ENCODE peak calls at places on chromosomes 7 and 10, in six cellular contexts. S is neuronal stem cell, G is mesendoderm, K is H9, F is H1, W is mesenchymal stem cell. O is an unnamed sample.

GRCh38 chr10:83142074-83142563 is 997.2 kb upstream of the GHITM start:
- DNase-seq in S (no peak), W (no peak), G (no peak), K (no peak), F (no peak), O (no peak)

GRCh38 chr7:16826061-16826460 is 21.3 kb upstream of the AGR2 start:
- DNase-seq in G (no peak), S (no peak), K (no peak), F (no peak), W (no peak), O (no peak)

GRCh38 chr7:73526892-73527821 is 5.1 kb upstream of the BAZ1B start:
- DNase-seq in S (no peak), K (no peak), W (no peak), G (peak), F (no peak), O (no peak)

GRCh38 chr10:73998623-73999622 is 1.0 kb downstream of the VCL start:
- DNase-seq in W (peak), S (peak), F (peak), K (peak), G (peak), O (peak)

GRCh38 chr10:97039538-97040247 is 146.1 kb downstream of the SLIT1 start:
- DNase-seq in G (no peak), S (no peak), K (no peak), F (peak), W (no peak), O (no peak)

GRCh38 chr7:134792968-134793367 is 13.5 kb downstream of the CALD1 start:
- DNase-seq in W (peak), K (no peak), F (no peak), S (no peak), G (no peak), O (peak)

GRCh38 chr7:118184392-118184899 is 482 bp downstream of the LSM8 start:
- DNase-seq in K (no peak), F (no peak), S (no peak), W (no peak), G (no peak), O (no peak)

GRCh38 chr7:16627236-16627635 is 18.3 kb downstream of the ANKMY2 start:
- DNase-seq in F (no peak), K (no peak), S (no peak), W (peak), G (no peak), O (peak)

GRCh38 chr7:111587715-111588433 is 25.6 kb upstream of the IMMP2L start:
- DNase-seq in S (no peak), K (no peak), G (no peak), F (no peak), W (no peak), O (no peak)

GRCh38 chr10:12358863-12359647 is 9.7 kb downstream of the CAMK1D start:
- DNase-seq in F (no peak), W (no peak), S (no peak), K (no peak), G (no peak), O (no peak)

GRCh38 chr7:130732980-130733865 is 784 bp downstream of the KLF14 start:
- DNase-seq in G (peak), S (no peak), K (peak), F (peak), W (no peak), O (peak)

GRCh38 chr10:5305374-5305773 is 59.4 kb upstream of the UCN3 start:
- DNase-seq in F (no peak), K (no peak), S (no peak), W (no peak), G (no peak), O (no peak)

GRCh38 chr10:43437141-43437860 is 390 bp downstream of the ZNF487 start:
- DNase-seq in K (no peak), W (peak), F (no peak), G (no peak), S (peak), O (no peak)

GRCh38 chr10:102279104-102279503 is 33.8 kb downstream of the GBF1 start:
- DNase-seq in K (no peak), G (no peak), W (no peak), F (no peak), S (no peak), O (no peak)

GRCh38 chr10:102283890-102284289 is 38.6 kb downstream of the GBF1 start:
- DNase-seq in W (no peak), F (no peak), K (no peak), S (no peak), G (no peak), O (no peak)

GRCh38 chr10:102283488-102283887 is 38.2 kb downstream of the GBF1 start:
- DNase-seq in S (no peak), W (no peak), G (no peak), F (no peak), K (no peak), O (no peak)

GRCh38 chr10:102281103-102281502 is 35.8 kb downstream of the GBF1 start:
- DNase-seq in F (no peak), K (no peak), G (peak), S (no peak), W (peak), O (peak)

DNA sequence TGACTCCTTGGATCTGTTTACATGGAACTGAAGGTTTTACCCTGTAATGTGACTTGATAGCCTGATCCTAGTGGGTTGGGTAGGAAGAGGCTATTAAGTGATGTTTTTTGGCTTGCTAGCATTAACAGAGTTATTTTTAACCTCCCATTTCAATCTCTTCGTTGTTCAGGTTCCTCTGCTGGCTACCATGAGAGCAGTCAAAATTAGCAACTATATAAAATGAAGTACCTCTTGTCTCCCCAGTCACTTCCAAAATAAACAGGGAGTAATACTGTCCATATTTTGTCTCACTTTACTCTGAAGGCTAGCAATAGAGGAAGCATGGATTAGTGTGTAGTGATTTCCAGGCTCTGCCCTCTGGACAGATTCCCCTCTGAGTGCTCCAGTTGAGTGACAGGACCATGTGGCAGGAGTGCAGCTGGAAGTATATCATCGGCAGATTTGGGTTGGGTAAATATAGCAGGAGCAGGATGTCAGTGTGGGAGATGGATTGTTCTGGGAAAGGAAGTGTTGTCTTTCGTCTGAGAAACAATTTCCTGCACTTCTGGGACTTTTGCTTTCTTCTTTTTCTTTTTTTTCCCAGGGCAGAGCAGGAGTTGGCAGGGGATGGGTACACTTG is 35.2 kb downstream of the GBF1 start:
- DNase-seq in G (no peak), K (no peak), W (peak), S (no peak), F (no peak), O (peak)
- H2BK15ac ChIP-seq in G (no peak), K (no peak), W (no peak), S (no peak), F (no peak), O (no peak)

GRCh38 chr7:138551102-138551501 is 91.0 kb downstream of the TRIM24 start:
- DNase-seq in W (no peak), F (no peak), G (no peak), K (no peak), S (no peak), O (no peak)
- H2BK15ac ChIP-seq in W (no peak), F (no peak), G (no peak), K (no peak), S (no peak), O (no peak)

GRCh38 chr7:123079021-123079420 is 83.5 kb upstream of the TAS2R16 start:
- DNase-seq in S (no peak), W (no peak), G (no peak), K (no peak), F (no peak), O (no peak)
- H2BK15ac ChIP-seq in S (no peak), W (no peak), G (no peak), K (no peak), F (no peak), O (no peak)

DNA sequence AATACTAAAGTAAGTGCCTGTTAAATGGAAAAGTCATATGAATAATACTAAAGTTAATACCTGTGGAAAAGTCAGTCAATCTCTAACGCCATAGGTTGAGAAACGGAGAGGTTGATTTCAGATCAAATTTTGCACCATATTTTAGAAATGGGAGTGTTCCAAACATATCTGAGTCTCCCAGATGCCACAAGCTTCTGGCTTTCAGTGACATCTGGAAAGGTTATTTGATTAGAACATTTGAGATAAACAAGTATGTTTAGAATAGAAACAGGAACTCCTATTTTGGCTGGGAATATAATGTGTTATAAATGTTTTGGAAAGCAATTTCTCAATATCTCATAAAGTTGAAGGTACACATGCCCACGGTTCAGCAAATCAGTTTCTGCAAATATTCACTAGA is 5.8 kb downstream of the MACC1 start:
- DNase-seq in G (no peak), S (no peak), F (no peak), K (no peak), W (no peak), O (no peak)
- H2BK15ac ChIP-seq in G (no peak), S (no peak), F (no peak), K (no peak), W (no peak), O (no peak)

GRCh38 chr10:87782721-87783120 is 35.3 kb downstream of the ATAD1 start:
- DNase-seq in S (no peak), K (no peak), F (no peak), G (no peak), W (peak), O (no peak)

GRCh38 chr10:87775766-87776165 is 42.3 kb downstream of the ATAD1 start:
- DNase-seq in K (no peak), F (no peak), W (peak), S (no peak), G (no peak), O (peak)

GRCh38 chr10:87776328-87776727 is 41.7 kb downstream of the ATAD1 start:
- DNase-seq in S (no peak), W (no peak), K (no peak), F (no peak), G (no peak), O (no peak)

GRCh38 chr10:87786421-87786820 is 31.6 kb downstream of the ATAD1 start:
- DNase-seq in W (no peak), G (no peak), S (no peak), F (no peak), K (no peak), O (no peak)

DNA sequence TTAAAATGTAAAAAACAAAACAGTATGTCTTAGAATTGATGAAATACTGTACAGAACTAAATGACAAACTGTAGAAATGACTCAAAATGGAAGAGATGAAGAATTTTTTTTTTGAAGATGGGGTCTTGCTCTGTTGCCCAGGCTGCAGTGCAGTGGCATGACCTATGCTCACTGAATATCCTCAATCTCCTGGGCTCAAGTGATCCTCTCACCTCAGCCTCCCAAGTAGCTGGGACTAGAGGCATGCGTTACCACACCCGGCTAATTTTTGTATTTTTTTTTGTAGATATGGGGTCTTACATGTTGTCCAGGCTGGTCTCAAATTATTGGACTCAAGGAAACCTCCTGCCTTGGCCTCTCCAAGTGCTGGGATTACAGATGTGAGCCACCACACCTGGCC is 36.5 kb downstream of the ATAD1 start:
- DNase-seq in G (no peak), F (no peak), W (no peak), K (no peak), S (no peak), O (no peak)
- H2BK15ac ChIP-seq in G (no peak), F (no peak), W (no peak), K (no peak), S (no peak), O (no peak)

GRCh38 chr7:35700865-35701264 is 5.9 kb upstream of the HERPUD2 start:
- DNase-seq in G (no peak), K (no peak), F (no peak), W (no peak), S (no peak), O (peak)

GRCh38 chr7:35701287-35701686 is 6.4 kb upstream of the HERPUD2 start:
- DNase-seq in F (no peak), K (no peak), G (no peak), W (no peak), S (no peak), O (no peak)

GRCh38 chr7:35700327-35700726 is 5.4 kb upstream of the HERPUD2 start:
- DNase-seq in S (no peak), F (no peak), G (no peak), K (no peak), W (no peak), O (no peak)

GRCh38 chr7:35704261-35704660 is 9.3 kb upstream of the HERPUD2 start:
- DNase-seq in F (no peak), G (no peak), W (no peak), K (no peak), S (no peak), O (no peak)

DNA sequence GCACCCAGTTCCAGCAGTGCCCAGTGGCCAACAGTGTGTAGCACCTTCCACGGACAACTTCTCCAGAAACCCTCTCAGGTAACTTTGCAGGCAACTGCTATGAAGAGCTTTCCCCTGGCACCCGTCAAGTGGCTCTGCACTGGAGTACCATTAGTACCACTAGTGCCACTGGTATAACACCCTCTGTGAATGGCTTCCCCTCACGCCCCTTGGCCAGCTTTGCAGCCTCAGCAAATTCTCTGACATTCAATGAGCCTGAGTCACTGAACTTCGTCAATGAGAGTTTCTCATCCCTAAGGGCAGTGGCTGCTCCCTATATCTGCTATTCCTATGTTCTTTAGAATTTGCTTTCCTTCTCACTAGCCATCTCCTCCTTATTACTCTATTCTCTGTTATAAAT is 7.6 kb upstream of the HERPUD2 start:
- DNase-seq in S (no peak), W (no peak), K (no peak), G (peak), F (no peak), O (no peak)
- H2BK15ac ChIP-seq in S (no peak), W (no peak), K (no peak), G (no peak), F (no peak), O (no peak)

O was measured in IMR-90.